ENCODE peak calls at places on chromosomes 13 and 19, in nine cellular contexts. F, B, L, N, M, K, G, P and Z are unnamed samples. For H3K4me1, the result is how much of the 10 kb centered on the place peaks cover.

GRCh38 chr13:74132768-74133656 is 1.2 kb downstream of the KLF12 start:
- DNase-seq in F (no peak), B (no peak), L (peak), N (peak), M (no peak), K (peak), G (peak), P (no peak), Z (peak)

GRCh38 chr19:54207908-54208783 is 7.5 kb downstream of the RPS9 start:
- DNase-seq in F (peak), B (peak), L (no peak), N (peak), M (no peak), K (peak), G (no peak), P (no peak), Z (peak)

GRCh38 chr13:23515116-23515515 is 55.1 kb upstream of the TNFRSF19 start:
- DNase-seq in F (no peak), B (no peak), L (no peak), N (no peak), M (no peak), K (no peak), G (no peak), P (no peak), Z (no peak)

GRCh38 chr13:34114581-34114980 is 296.6 kb downstream of the RFC3 start:
- DNase-seq in F (no peak), B (no peak), L (no peak), N (no peak), M (no peak), K (no peak), G (no peak), P (no peak), Z (no peak)

GRCh38 chr19:29015569-29015968 is 197.4 kb downstream of the UQCRFS1 start:
- DNase-seq in F (no peak), B (no peak), L (no peak), N (no peak), M (no peak), K (no peak), G (no peak), P (no peak), Z (no peak)

GRCh38 chr13:112821340-112822055 is 131.7 kb downstream of the ATP11A start:
- DNase-seq in F (no peak), B (no peak), L (no peak), N (peak), M (no peak), K (no peak), G (no peak), P (no peak), Z (no peak)

GRCh38 chr13:42354246-42355117 is 82.5 kb downstream of the AKAP11 start:
- DNase-seq in F (no peak), B (no peak), L (peak), N (peak), M (no peak), K (no peak), G (no peak), P (no peak), Z (no peak)

GRCh38 chr13:32427852-32428580 is at the start of gene N4BP2L1:
- DNase-seq in F (peak), B (peak), L (peak), N (peak), M (peak), K (peak), G (peak), P (no peak), Z (peak)

GRCh38 chr19:16337809-16338469 is 13.3 kb downstream of the KLF2 start:
- DNase-seq in F (no peak), B (no peak), L (no peak), N (no peak), M (no peak), K (peak), G (no peak), P (no peak), Z (no peak)

GRCh38 chr13:65461590-65461989 is 1768.5 kb downstream of the PCDH9 start:
- DNase-seq in F (peak), B (no peak), L (no peak), N (no peak), M (no peak), K (no peak), G (no peak), P (no peak), Z (no peak)

GRCh38 chr13:112970552-112971287 is 1.7 kb downstream of the MCF2L start:
- DNase-seq in F (no peak), B (no peak), L (no peak), N (no peak), M (no peak), K (peak), G (peak), P (no peak), Z (peak)

GRCh38 chr13:94305463-94305862 is 174.0 kb downstream of the DCT start:
- DNase-seq in F (no peak), B (no peak), L (no peak), N (no peak), M (no peak), K (no peak), G (no peak), P (no peak), Z (peak)

GRCh38 chr13:111216166-111216960 is 101.3 kb downstream of the ARHGEF7 start:
- DNase-seq in F (peak), B (peak), L (peak), N (peak), M (no peak), K (peak), G (peak), P (no peak), Z (no peak)

GRCh38 chr19:49985926-49986325 is 25.0 kb upstream of the SIGLEC11 start:
- DNase-seq in F (no peak), B (no peak), L (no peak), N (no peak), M (no peak), K (no peak), G (no peak), P (no peak), Z (no peak)

GRCh38 chr13:44686478-44687071 is 110.4 kb upstream of the TSC22D1 start:
- DNase-seq in F (no peak), B (no peak), L (no peak), N (no peak), M (no peak), K (no peak), G (no peak), P (no peak), Z (no peak)

GRCh38 chr13:28464861-28465260 is 30.1 kb downstream of the FLT1 start:
- DNase-seq in F (no peak), B (no peak), L (no peak), N (no peak), M (no peak), K (no peak), G (no peak), P (no peak), Z (no peak)

GRCh38 chr13:97283888-97284287 is 61.8 kb downstream of the MBNL2 start:
- DNase-seq in F (no peak), B (no peak), L (no peak), N (no peak), M (no peak), K (no peak), G (no peak), P (no peak), Z (no peak)

GRCh38 chr13:38862443-38862842 is 128.2 kb downstream of the STOML3 start:
- DNase-seq in F (no peak), B (no peak), L (no peak), N (no peak), M (no peak), K (no peak), G (no peak), P (no peak), Z (no peak)

GRCh38 chr19:15218501-15218900 is 13.7 kb downstream of the EPHX3 start:
- DNase-seq in F (no peak), B (no peak), L (no peak), N (no peak), M (no peak), K (no peak), G (no peak), P (no peak), Z (no peak)

GRCh38 chr19:15222738-15223648 is 9.3 kb downstream of the EPHX3 start:
- DNase-seq in F (peak), B (peak), L (peak), N (peak), M (peak), K (peak), G (peak), P (peak), Z (peak)

GRCh38 chr19:15225797-15226196 is 6.5 kb downstream of the EPHX3 start:
- DNase-seq in F (no peak), B (no peak), L (no peak), N (no peak), M (no peak), K (no peak), G (no peak), P (no peak), Z (no peak)

GRCh38 chr19:15227261-15227660 is 5.0 kb downstream of the EPHX3 start:
- DNase-seq in F (no peak), B (no peak), L (no peak), N (no peak), M (no peak), K (no peak), G (no peak), P (no peak), Z (no peak)

DNA sequence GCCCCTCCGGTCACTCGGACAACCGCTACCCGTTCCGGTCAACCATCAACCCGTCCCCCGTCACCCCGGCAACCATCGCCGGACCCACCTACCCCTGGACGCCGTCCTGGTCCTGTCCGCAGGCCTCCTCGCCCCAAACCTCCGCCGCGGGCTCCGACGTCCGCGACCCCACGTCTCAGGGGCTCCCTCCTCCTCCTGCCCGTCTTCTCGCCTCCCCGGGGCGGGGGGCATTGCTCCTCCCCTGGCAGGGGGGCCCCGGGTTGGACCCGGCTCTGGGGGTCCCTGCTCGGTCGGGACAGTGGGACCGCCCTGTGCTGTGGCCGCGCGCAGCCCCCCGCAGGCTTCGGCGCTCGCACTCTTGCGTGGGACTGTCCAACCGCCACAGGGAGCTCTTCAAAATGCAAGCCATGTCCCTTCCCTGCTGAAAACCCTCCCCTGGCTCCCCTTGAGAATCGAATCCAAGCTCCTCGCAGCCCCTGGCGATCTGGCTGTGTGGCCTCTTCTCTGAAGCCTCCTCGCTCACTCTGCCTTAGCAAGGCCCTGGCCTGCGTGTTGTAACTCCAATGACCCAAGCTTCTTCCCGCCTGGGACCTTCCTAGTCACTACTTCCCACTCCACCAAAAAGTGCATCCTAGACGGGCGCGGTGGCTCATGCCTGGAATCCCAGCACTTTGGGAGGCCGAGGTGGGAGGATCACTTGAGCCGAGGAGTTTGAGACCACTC is 8.4 kb downstream of the EPHX3 start:
- DNase-seq in F (no peak), B (no peak), L (no peak), N (no peak), M (no peak), K (no peak), G (no peak), P (no peak), Z (no peak)
- H3K4me3 ChIP-seq in F (no peak), B (peak), L (peak), N (peak), M (peak), K (peak), G (peak), P (no peak), Z (peak)

GRCh38 chr19:48717059-48717395 is 2.5 kb downstream of the MAMSTR start:
- DNase-seq in F (no peak), B (no peak), L (no peak), N (no peak), M (no peak), K (no peak), G (no peak), P (no peak), Z (no peak)
- H3K4me1 ChIP-seq in F (under half), B (under half), L (under half), N (under half), M (half or more), K (half or more), G (half or more), P (under half), Z (half or more)

DNA sequence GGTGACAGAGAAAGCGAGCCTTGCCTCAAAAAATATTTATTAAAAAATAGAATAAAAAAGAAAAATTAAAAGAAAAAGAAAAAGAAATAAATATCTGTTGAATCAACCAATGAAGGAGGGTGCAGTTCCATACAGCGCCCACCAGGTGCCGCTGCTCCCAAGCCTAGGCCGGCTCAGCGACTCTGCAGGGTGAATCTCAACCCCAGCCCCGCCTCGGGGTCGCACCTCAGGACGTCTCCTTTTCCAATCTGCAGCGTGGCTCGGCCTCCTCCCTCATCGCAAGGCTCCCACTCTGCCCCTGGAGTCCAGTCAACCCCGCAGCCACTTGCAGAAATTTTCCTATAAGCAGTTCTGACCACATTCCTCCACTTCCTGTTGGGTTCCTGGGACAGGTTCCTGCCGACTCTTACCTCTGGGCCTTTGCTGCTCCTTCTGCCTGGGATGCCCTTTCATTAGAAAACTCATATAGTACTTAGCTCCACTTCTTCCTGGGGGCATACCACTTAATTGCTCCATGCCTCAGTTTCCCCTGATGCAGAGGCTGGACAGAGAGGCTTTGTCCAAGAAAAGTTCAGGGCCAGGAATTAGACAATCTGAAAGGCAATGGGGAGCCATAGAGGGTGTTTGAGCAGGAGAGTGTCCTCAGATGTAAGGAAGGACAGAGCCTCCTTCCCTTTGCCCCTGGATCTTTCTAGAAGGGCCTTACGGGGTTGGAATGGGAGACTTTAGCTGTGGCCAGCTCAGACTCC is 24.3 kb downstream of the NFILZ start:
- DNase-seq in F (peak), B (peak), L (peak), N (peak), M (no peak), K (peak), G (no peak), P (peak), Z (peak)
- H3K4me3 ChIP-seq in F (peak), B (peak), L (peak), N (no peak), M (peak), K (no peak), G (no peak), P (peak), Z (no peak)

GRCh38 chr19:2618611-2619010 is 83.9 kb downstream of the GNG7 start:
- DNase-seq in F (peak), B (no peak), L (peak), N (no peak), M (no peak), K (no peak), G (peak), P (peak), Z (no peak)
- H3K4me1 ChIP-seq in F (under half), B (under half), L (half or more), N (under half), M (under half), K (under half), G (under half), P (half or more), Z (under half)